ENCODE peak calls at places on chromosomes 7 and 10, in ten cellular contexts. One of them, this sample, is unnamed.

GRCh38 chr10:23340346-23340745 is 4.3 kb downstream of the C10orf67 start:
- DNase-seq in fibroblast of lung: no peak
- DNase-seq in HepG2: no peak
- DNase-seq in bronchial epithelial cell: no peak
- DNase-seq in DMS79: no peak
- DNase-seq in cardiac muscle cell: no peak
- DNase-seq in NCI-H2029: no peak
- DNase-seq in G401: no peak
- DNase-seq in Calu3: no peak
- DNase-seq in GOT3: no peak
- DNase-seq in this sample: no peak

GRCh38 chr7:102917436-102918353 is 4.9 kb downstream of the LRRC17 start:
- DNase-seq in DMS79: no peak
- DNase-seq in fibroblast of lung: no peak
- DNase-seq in cardiac muscle cell: peak
- DNase-seq in G401: no peak
- DNase-seq in NCI-H2029: no peak
- DNase-seq in GOT3: no peak
- DNase-seq in Calu3: peak
- DNase-seq in HepG2: no peak
- DNase-seq in bronchial epithelial cell: no peak
- DNase-seq in this sample: no peak

GRCh38 chr7:90337106-90337505 is 9.4 kb upstream of the GTPBP10 start:
- DNase-seq in bronchial epithelial cell: no peak
- DNase-seq in Calu3: no peak
- DNase-seq in DMS79: no peak
- DNase-seq in cardiac muscle cell: peak
- DNase-seq in G401: no peak
- DNase-seq in GOT3: no peak
- DNase-seq in NCI-H2029: no peak
- DNase-seq in HepG2: no peak
- DNase-seq in fibroblast of lung: peak
- DNase-seq in this sample: no peak

GRCh38 chr10:69533658-69534057 is 39.6 kb downstream of the NEUROG3 start:
- DNase-seq in HepG2: no peak
- DNase-seq in NCI-H2029: no peak
- DNase-seq in DMS79: no peak
- DNase-seq in Calu3: no peak
- DNase-seq in GOT3: no peak
- DNase-seq in cardiac muscle cell: no peak
- DNase-seq in fibroblast of lung: no peak
- DNase-seq in G401: no peak
- DNase-seq in bronchial epithelial cell: no peak
- DNase-seq in this sample: no peak

GRCh38 chr10:102395677-102396197 is at the start of gene NFKB2:
- DNase-seq in DMS79: no peak
- DNase-seq in cardiac muscle cell: no peak
- DNase-seq in NCI-H2029: no peak
- DNase-seq in bronchial epithelial cell: peak
- DNase-seq in Calu3: no peak
- DNase-seq in G401: no peak
- DNase-seq in fibroblast of lung: no peak
- DNase-seq in GOT3: no peak
- DNase-seq in HepG2: no peak
- DNase-seq in this sample: no peak

GRCh38 chr7:155257482-155258232 is 40.0 kb upstream of the INSIG1 start:
- DNase-seq in Calu3: no peak
- DNase-seq in cardiac muscle cell: peak
- DNase-seq in DMS79: peak
- DNase-seq in HepG2: no peak
- DNase-seq in GOT3: peak
- DNase-seq in G401: peak
- DNase-seq in fibroblast of lung: peak
- DNase-seq in NCI-H2029: peak
- DNase-seq in bronchial epithelial cell: peak
- DNase-seq in this sample: no peak

GRCh38 chr10:75910032-75910431 is 478.6 kb downstream of the LRMDA start:
- DNase-seq in NCI-H2029: no peak
- DNase-seq in fibroblast of lung: peak
- DNase-seq in DMS79: no peak
- DNase-seq in GOT3: no peak
- DNase-seq in HepG2: peak
- DNase-seq in Calu3: no peak
- DNase-seq in cardiac muscle cell: peak
- DNase-seq in bronchial epithelial cell: peak
- DNase-seq in G401: no peak
- DNase-seq in this sample: no peak

GRCh38 chr7:78020874-78021249 is 222.3 kb downstream of the PHTF2 start:
- DNase-seq in bronchial epithelial cell: no peak
- DNase-seq in DMS79: no peak
- DNase-seq in GOT3: no peak
- DNase-seq in NCI-H2029: peak
- DNase-seq in cardiac muscle cell: peak
- DNase-seq in fibroblast of lung: no peak
- DNase-seq in Calu3: no peak
- DNase-seq in HepG2: no peak
- DNase-seq in G401: no peak
- DNase-seq in this sample: no peak

GRCh38 chr10:128187788-128188185 is 61.6 kb upstream of the MKI67 start:
- DNase-seq in bronchial epithelial cell: no peak
- DNase-seq in Calu3: no peak
- DNase-seq in HepG2: no peak
- DNase-seq in DMS79: no peak
- DNase-seq in fibroblast of lung: no peak
- DNase-seq in cardiac muscle cell: no peak
- DNase-seq in GOT3: no peak
- DNase-seq in G401: no peak
- DNase-seq in NCI-H2029: no peak
- DNase-seq in this sample: no peak

GRCh38 chr7:96327429-96327828 is 5.5 kb upstream of the SLC25A13 start:
- DNase-seq in fibroblast of lung: no peak
- DNase-seq in GOT3: no peak
- DNase-seq in bronchial epithelial cell: peak
- DNase-seq in NCI-H2029: peak
- DNase-seq in cardiac muscle cell: no peak
- DNase-seq in Calu3: peak
- DNase-seq in G401: peak
- DNase-seq in HepG2: peak
- DNase-seq in DMS79: peak
- DNase-seq in this sample: no peak

GRCh38 chr7:105224884-105225651 is 163.7 kb downstream of the SRPK2 start:
- DNase-seq in DMS79: no peak
- DNase-seq in Calu3: peak
- DNase-seq in cardiac muscle cell: peak
- DNase-seq in GOT3: no peak
- DNase-seq in G401: no peak
- DNase-seq in fibroblast of lung: peak
- DNase-seq in HepG2: no peak
- DNase-seq in bronchial epithelial cell: peak
- DNase-seq in NCI-H2029: peak
- DNase-seq in this sample: no peak

GRCh38 chr7:24346129-24346528 is 62.1 kb downstream of the NPY start:
- DNase-seq in Calu3: no peak
- DNase-seq in cardiac muscle cell: no peak
- DNase-seq in NCI-H2029: no peak
- DNase-seq in HepG2: no peak
- DNase-seq in DMS79: no peak
- DNase-seq in bronchial epithelial cell: no peak
- DNase-seq in fibroblast of lung: no peak
- DNase-seq in G401: peak
- DNase-seq in GOT3: no peak
- DNase-seq in this sample: no peak

GRCh38 chr10:122521011-122521410 is 39.5 kb upstream of the DMBT1 start:
- DNase-seq in NCI-H2029: no peak
- DNase-seq in fibroblast of lung: peak
- DNase-seq in G401: no peak
- DNase-seq in GOT3: no peak
- DNase-seq in DMS79: no peak
- DNase-seq in cardiac muscle cell: peak
- DNase-seq in Calu3: no peak
- DNase-seq in bronchial epithelial cell: no peak
- DNase-seq in HepG2: no peak
- DNase-seq in this sample: no peak

GRCh38 chr10:114845978-114846693 is 24.6 kb downstream of the FHIP2A start:
- DNase-seq in GOT3: no peak
- DNase-seq in G401: no peak
- DNase-seq in Calu3: no peak
- DNase-seq in fibroblast of lung: no peak
- DNase-seq in cardiac muscle cell: no peak
- DNase-seq in bronchial epithelial cell: no peak
- DNase-seq in HepG2: no peak
- DNase-seq in DMS79: no peak
- DNase-seq in NCI-H2029: no peak
- DNase-seq in this sample: no peak

GRCh38 chr10:101566333-101567164 is 21.5 kb downstream of the POLL start:
- DNase-seq in DMS79: no peak
- DNase-seq in HepG2: no peak
- DNase-seq in GOT3: no peak
- DNase-seq in Calu3: no peak
- DNase-seq in NCI-H2029: no peak
- DNase-seq in bronchial epithelial cell: no peak
- DNase-seq in cardiac muscle cell: peak
- DNase-seq in G401: peak
- DNase-seq in fibroblast of lung: peak
- DNase-seq in this sample: no peak

GRCh38 chr7:18320971-18321567 is 174.5 kb upstream of the HDAC9 start:
- DNase-seq in HepG2: peak
- DNase-seq in Calu3: peak
- DNase-seq in GOT3: no peak
- DNase-seq in bronchial epithelial cell: peak
- DNase-seq in cardiac muscle cell: peak
- DNase-seq in G401: peak
- DNase-seq in DMS79: no peak
- DNase-seq in NCI-H2029: no peak
- DNase-seq in fibroblast of lung: peak
- DNase-seq in this sample: no peak

GRCh38 chr7:34269084-34269483 is 363.7 kb downstream of the BMPER start:
- DNase-seq in bronchial epithelial cell: peak
- DNase-seq in DMS79: no peak
- DNase-seq in G401: no peak
- DNase-seq in fibroblast of lung: no peak
- DNase-seq in HepG2: no peak
- DNase-seq in GOT3: no peak
- DNase-seq in NCI-H2029: no peak
- DNase-seq in Calu3: no peak
- DNase-seq in cardiac muscle cell: no peak
- DNase-seq in this sample: no peak

GRCh38 chr7:75920431-75921161 is 5.6 kb downstream of the POR start:
- DNase-seq in HepG2: peak
- DNase-seq in fibroblast of lung: peak
- DNase-seq in NCI-H2029: no peak
- DNase-seq in G401: no peak
- DNase-seq in cardiac muscle cell: peak
- DNase-seq in GOT3: no peak
- DNase-seq in DMS79: no peak
- DNase-seq in bronchial epithelial cell: no peak
- DNase-seq in Calu3: no peak
- DNase-seq in this sample: no peak

GRCh38 chr10:69123306-69123746 is 652 bp upstream of the VPS26A start:
- DNase-seq in DMS79: no peak
- DNase-seq in fibroblast of lung: peak
- DNase-seq in bronchial epithelial cell: peak
- DNase-seq in HepG2: peak
- DNase-seq in NCI-H2029: peak
- DNase-seq in Calu3: no peak
- DNase-seq in cardiac muscle cell: peak
- DNase-seq in G401: no peak
- DNase-seq in GOT3: no peak
- DNase-seq in this sample: no peak

This sample was measured in NCI-H2107.